ENCODE peak calls at places on chromosomes 7 and 10, in eight cellular contexts. Y is pancreas, J is ovary, E is BJ, G is mammary epithelial cell, W is fibroblast of lung, T is glutamatergic neuron, D is uterus. K is an unnamed sample.

GRCh38 chr10:73889014-73889413 is 14.7 kb upstream of the CAMK2G start:
- DNase-seq in T (no peak), E (no peak), D (peak), G (peak), Y (peak), J (no peak), W (peak), K (peak)

GRCh38 chr10:11551104-11551503 is 60.3 kb downstream of the USP6NL start:
- DNase-seq in D (no peak), T (no peak), Y (no peak), J (no peak), E (no peak), W (no peak), G (no peak), K (no peak)

GRCh38 chr7:2522780-2523433 is 3.3 kb downstream of the LFNG start:
- DNase-seq in W (peak), D (no peak), J (no peak), T (no peak), Y (peak), G (peak), E (no peak), K (no peak)

GRCh38 chr7:50412958-50413357 is 37.2 kb downstream of the FIGNL1 start:
- DNase-seq in W (no peak), E (no peak), T (no peak), Y (no peak), G (no peak), D (no peak), J (no peak), K (peak)

GRCh38 chr7:27053153-27053552 is 42.6 kb downstream of the HOXA1 start:
- DNase-seq in J (no peak), T (no peak), G (no peak), Y (no peak), E (no peak), D (no peak), W (no peak), K (no peak)

GRCh38 chr10:78764846-78765430 is 303.8 kb upstream of the ZMIZ1 start:
- DNase-seq in G (no peak), Y (no peak), J (no peak), W (no peak), T (no peak), E (no peak), D (peak), K (no peak)

GRCh38 chr10:78605800-78606350 is 462.9 kb upstream of the ZMIZ1 start:
- DNase-seq in T (no peak), E (no peak), D (no peak), Y (no peak), J (no peak), W (peak), G (peak), K (no peak)

GRCh38 chr10:59880976-59881510 is 25.3 kb downstream of the CCDC6 start:
- DNase-seq in E (no peak), W (no peak), T (no peak), J (no peak), G (no peak), Y (no peak), D (no peak), K (peak)

GRCh38 chr10:125479059-125479458 is 203.9 kb downstream of the TEX36 start:
- DNase-seq in W (peak), E (no peak), T (no peak), G (peak), Y (no peak), D (no peak), J (no peak), K (no peak)

GRCh38 chr10:108911814-108912541 is 1011.3 kb downstream of the XPNPEP1 start:
- DNase-seq in W (peak), G (peak), E (no peak), T (peak), Y (peak), D (peak), J (peak), K (no peak)

GRCh38 chr7:84058311-84059076 is 136.1 kb downstream of the SEMA3A start:
- DNase-seq in T (no peak), E (no peak), G (peak), D (no peak), Y (no peak), J (no peak), W (peak), K (peak)

GRCh38 chr7:20306499-20306946 is 24.2 kb upstream of the ITGB8 start:
- DNase-seq in W (peak), E (no peak), D (no peak), G (no peak), J (peak), Y (no peak), T (no peak), K (no peak)

GRCh38 chr7:28292826-28293528 is 112.4 kb upstream of the JAZF1 start:
- DNase-seq in J (no peak), G (no peak), W (peak), E (no peak), T (no peak), D (no peak), Y (no peak), K (no peak)

GRCh38 chr10:15097011-15097812 is at the start of gene RPP38:
- DNase-seq in G (peak), D (peak), J (peak), T (peak), W (peak), Y (peak), E (peak), K (peak)

GRCh38 chr10:48491422-48492139 is 113.3 kb downstream of the ARHGAP22 start:
- DNase-seq in T (no peak), G (no peak), E (no peak), J (no peak), W (no peak), Y (no peak), D (no peak), K (no peak)

GRCh38 chr10:48464871-48465736 is 139.8 kb downstream of the ARHGAP22 start:
- DNase-seq in J (no peak), E (no peak), D (no peak), Y (no peak), G (peak), W (no peak), T (no peak), K (no peak)

GRCh38 chr10:18214692-18215563 is 74.7 kb downstream of the CACNB2 start:
- DNase-seq in W (peak), D (peak), J (peak), Y (peak), T (peak), E (no peak), G (peak), K (peak)

DNA sequence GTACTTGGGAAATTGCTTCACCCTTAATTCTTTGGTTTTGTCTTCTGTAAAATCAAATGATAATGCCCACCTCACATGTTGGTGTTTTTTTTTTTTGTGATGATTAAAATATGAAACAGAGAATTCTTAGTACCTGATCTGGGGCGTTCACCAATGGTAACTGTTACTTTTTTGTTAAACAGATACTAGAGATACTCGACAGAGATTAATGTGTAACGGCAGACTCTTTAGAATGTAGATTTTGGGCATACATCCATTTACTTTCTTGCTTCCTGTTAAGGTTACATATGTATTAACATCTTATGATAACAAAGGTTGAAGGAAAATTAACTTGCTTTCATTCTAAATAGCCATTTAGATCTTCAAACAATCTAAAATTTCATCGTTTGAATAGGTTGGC is 23.3 kb downstream of the PLXDC2 start:
- DNase-seq in D (no peak), Y (no peak), T (no peak), J (no peak), W (no peak), G (no peak), E (no peak), K (no peak)
- TF ChIP-seq CTCF in D (no peak), Y (no peak), T (no peak), J (no peak), W (no peak), G (no peak), E (no peak), K (no peak)

GRCh38 chr7:120797026-120797645 is 60.8 kb downstream of the TSPAN12 start:
- DNase-seq in Y (no peak), W (no peak), G (no peak), D (no peak), J (no peak), T (no peak), E (no peak), K (no peak)
- TF ChIP-seq CTCF in Y (no peak), W (no peak), G (no peak), D (no peak), J (no peak), T (no peak), E (no peak), K (no peak)

GRCh38 chr10:22087365-22087738 is 83.8 kb upstream of the DNAJC1 start:
- DNase-seq in G (no peak), J (no peak), D (no peak), T (no peak), E (no peak), Y (no peak), W (no peak), K (no peak)

DNA sequence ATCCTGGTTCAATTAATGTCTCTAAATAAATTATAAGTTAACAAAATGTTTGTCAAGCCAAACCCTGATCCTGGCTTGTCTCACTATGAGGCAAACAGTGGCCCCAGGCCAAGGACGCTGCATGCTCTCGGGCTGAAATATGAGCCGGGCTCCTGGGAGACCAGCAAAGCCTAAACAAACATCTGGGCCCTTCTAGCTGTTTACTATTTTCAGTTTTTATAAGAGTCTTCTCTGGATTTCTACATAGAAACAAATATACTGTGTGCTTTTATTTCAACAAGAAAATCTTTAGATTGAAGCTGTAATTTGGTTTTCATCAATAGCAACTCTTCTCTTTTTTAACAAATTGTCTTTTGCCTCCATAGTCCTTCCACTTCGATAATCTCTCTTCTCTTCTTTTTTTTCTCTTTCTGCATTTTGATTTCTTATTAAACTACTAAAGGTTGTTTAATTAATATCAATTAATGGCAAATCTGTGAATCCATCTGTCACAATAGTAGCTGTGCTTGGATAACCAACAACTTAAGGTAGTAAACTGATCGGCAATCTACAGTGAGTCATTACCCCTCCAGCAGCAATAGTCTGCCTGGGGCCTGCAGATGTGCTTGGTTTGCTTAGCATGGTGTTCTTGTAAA is 83.3 kb upstream of the DNAJC1 start:
- DNase-seq in E (peak), Y (peak), W (peak), G (peak), D (peak), T (peak), J (peak), K (no peak)
- TF ChIP-seq CTCF in E (no peak), Y (no peak), W (no peak), G (no peak), D (no peak), T (no peak), J (no peak), K (no peak)

GRCh38 chr10:26534384-26534783 is 96.2 kb downstream of the APBB1IP start:
- DNase-seq in Y (no peak), T (no peak), J (no peak), D (no peak), G (no peak), W (no peak), E (no peak), K (no peak)
- TF ChIP-seq CTCF in Y (no peak), T (no peak), J (no peak), D (no peak), G (no peak), W (no peak), E (peak), K (peak)

GRCh38 chr7:148944935-148945934 is 61.1 kb upstream of the EZH2 start:
- DNase-seq in D (no peak), T (no peak), G (no peak), Y (no peak), W (peak), J (no peak), E (no peak), K (no peak)

GRCh38 chr7:148939128-148939747 is 55.1 kb upstream of the EZH2 start:
- DNase-seq in W (no peak), J (no peak), T (no peak), E (no peak), G (no peak), Y (no peak), D (no peak), K (peak)

GRCh38 chr7:148935451-148935850 is 51.4 kb upstream of the EZH2 start:
- DNase-seq in G (no peak), J (no peak), Y (no peak), D (no peak), T (no peak), E (no peak), W (no peak), K (no peak)

GRCh38 chr7:148941598-148942280 is 57.6 kb upstream of the EZH2 start:
- DNase-seq in D (peak), G (peak), Y (peak), E (no peak), W (peak), J (peak), T (peak), K (no peak)

GRCh38 chr7:148940702-148941597 is 56.9 kb upstream of the EZH2 start:
- DNase-seq in E (peak), G (peak), T (peak), W (peak), J (peak), D (peak), Y (peak), K (peak)
- TF ChIP-seq CTCF in E (no peak), G (no peak), T (no peak), W (no peak), J (no peak), D (no peak), Y (no peak), K (no peak)

GRCh38 chr10:29239569-29240472 is 49.0 kb upstream of the LYZL1 start:
- DNase-seq in G (no peak), E (no peak), J (no peak), T (peak), W (no peak), D (no peak), Y (no peak), K (peak)
- TF ChIP-seq CTCF in G (peak), E (peak), J (no peak), T (peak), W (peak), D (peak), Y (no peak), K (peak)

GRCh38 chr7:73887762-73888161 is 26.8 kb downstream of the TMEM270 start:
- DNase-seq in D (no peak), Y (no peak), J (no peak), E (no peak), T (no peak), W (no peak), G (no peak), K (no peak)

GRCh38 chr7:73890541-73891147 is 29.7 kb downstream of the TMEM270 start:
- DNase-seq in W (peak), G (no peak), T (no peak), E (no peak), J (no peak), D (no peak), Y (no peak), K (no peak)

GRCh38 chr7:73892003-73892975 is 31.3 kb downstream of the TMEM270 start:
- DNase-seq in D (peak), G (no peak), W (peak), E (no peak), Y (peak), T (no peak), J (no peak), K (no peak)

GRCh38 chr7:73893342-73894101 is 32.6 kb downstream of the TMEM270 start:
- DNase-seq in J (no peak), W (peak), G (no peak), E (no peak), D (peak), T (peak), Y (peak), K (no peak)

DNA sequence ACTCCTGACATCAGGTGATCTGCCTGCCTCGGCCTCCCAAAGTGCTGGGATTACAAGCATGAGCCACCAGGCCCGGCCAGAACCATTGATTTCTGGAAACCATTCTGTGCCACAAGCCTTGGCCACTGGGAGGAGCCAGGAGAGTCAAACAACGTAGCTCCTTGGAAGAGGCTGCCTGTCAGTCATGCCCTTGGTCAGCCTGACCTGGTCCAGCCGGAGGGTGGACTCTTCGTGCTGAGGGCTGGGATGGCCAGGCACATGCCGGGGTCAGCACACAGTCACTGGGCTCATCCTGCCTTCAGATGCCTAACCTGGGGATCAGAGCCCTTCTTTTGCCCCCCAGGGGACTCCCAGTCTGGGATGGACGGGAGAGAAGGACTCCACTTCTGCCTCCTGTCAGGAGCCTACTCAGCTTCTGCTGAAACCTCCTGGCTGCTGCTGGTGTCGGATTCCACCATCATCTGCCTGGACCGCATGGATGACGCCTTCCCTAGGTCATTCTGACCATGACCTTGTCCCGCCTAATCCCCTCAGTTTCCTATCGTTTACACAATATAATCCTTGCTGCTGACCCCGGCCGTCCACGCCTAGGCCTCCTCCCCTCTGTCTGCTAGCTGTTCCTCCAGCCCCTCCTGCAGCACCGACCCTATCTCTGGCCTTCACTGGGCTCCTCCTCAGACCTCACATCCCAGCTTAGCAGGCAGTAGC is 30.4 kb downstream of the TMEM270 start:
- DNase-seq in G (no peak), D (no peak), E (no peak), J (no peak), T (no peak), W (peak), Y (no peak), K (no peak)
- TF ChIP-seq CTCF in G (no peak), D (no peak), E (peak), J (no peak), T (no peak), W (peak), Y (no peak), K (no peak)

GRCh38 chr10:6528198-6528950 is 51.7 kb downstream of the PRKCQ start:
- DNase-seq in E (no peak), G (peak), Y (no peak), J (no peak), T (no peak), W (no peak), D (no peak), K (no peak)
- TF ChIP-seq CTCF in E (no peak), G (no peak), Y (no peak), J (no peak), T (no peak), W (no peak), D (no peak), K (no peak)